ENCODE peak calls at places on chromosome 3, in four cellular contexts. One of them, this sample, is unnamed.
A peak's percentile ranks its signal among the peaks of the same experiment; 100 is the strongest.

GRCh38 chr3:96622878-96623277 is 191.5 kb upstream of the EPHA6 start:
- DNase-seq in astrocyte of the cerebellum: no peak
- DNase-seq in fibroblast of mammary gland: no peak
- DNase-seq in BJ: no peak
- DNase-seq in this sample: no peak

GRCh38 chr3:122902326-122902725 is 107.5 kb downstream of the SLC49A4 start:
- DNase-seq in BJ: no peak
- DNase-seq in astrocyte of the cerebellum: no peak
- DNase-seq in fibroblast of mammary gland: peak; percentile 8
- DNase-seq in this sample: no peak

GRCh38 chr3:53941945-53942344 is 50.3 kb upstream of the SELENOK start:
- DNase-seq in BJ: no peak
- DNase-seq in fibroblast of mammary gland: no peak
- DNase-seq in astrocyte of the cerebellum: no peak
- DNase-seq in this sample: no peak

GRCh38 chr3:169923189-169923588 is 11.8 kb downstream of the SAMD7 start:
- DNase-seq in BJ: no peak
- DNase-seq in fibroblast of mammary gland: peak; percentile 37
- DNase-seq in astrocyte of the cerebellum: no peak
- DNase-seq in this sample: no peak

GRCh38 chr3:120092444-120092843 is 1.8 kb downstream of the GSK3B start:
- DNase-seq in BJ: no peak
- DNase-seq in astrocyte of the cerebellum: no peak
- DNase-seq in fibroblast of mammary gland: no peak
- DNase-seq in this sample: no peak

GRCh38 chr3:66416556-66417304 is 84.1 kb downstream of the LRIG1 start:
- DNase-seq in fibroblast of mammary gland: no peak
- DNase-seq in astrocyte of the cerebellum: no peak
- DNase-seq in BJ: no peak
- DNase-seq in this sample: no peak

GRCh38 chr3:15659254-15659975 is 57.9 kb downstream of the BTD start:
- DNase-seq in fibroblast of mammary gland: peak; percentile 40
- DNase-seq in BJ: no peak
- DNase-seq in astrocyte of the cerebellum: no peak
- DNase-seq in this sample: no peak

GRCh38 chr3:59313365-59313764 is 263.5 kb upstream of the CFAP20DC start:
- DNase-seq in astrocyte of the cerebellum: no peak
- DNase-seq in BJ: no peak
- DNase-seq in fibroblast of mammary gland: peak; percentile 62
- DNase-seq in this sample: no peak

GRCh38 chr3:190385835-190386688 is 1.9 kb upstream of the CLDN16 start:
- DNase-seq in BJ: peak; percentile 87
- DNase-seq in astrocyte of the cerebellum: peak; percentile 88
- DNase-seq in fibroblast of mammary gland: peak; percentile 99
- DNase-seq in this sample: peak; percentile 90

GRCh38 chr3:13528217-13528801 is 20.6 kb upstream of the FBLN2 start:
- DNase-seq in BJ: no peak
- DNase-seq in fibroblast of mammary gland: peak; percentile 44
- DNase-seq in astrocyte of the cerebellum: no peak
- DNase-seq in this sample: no peak

GRCh38 chr3:158058775-158059174 is 47.4 kb downstream of the SHOX2 start:
- DNase-seq in BJ: no peak
- DNase-seq in fibroblast of mammary gland: no peak
- DNase-seq in astrocyte of the cerebellum: no peak
- DNase-seq in this sample: no peak

GRCh38 chr3:16978234-16978920 is 93.6 kb downstream of the PLCL2 start:
- DNase-seq in fibroblast of mammary gland: peak; percentile 62
- DNase-seq in BJ: no peak
- DNase-seq in astrocyte of the cerebellum: peak; percentile 6
- DNase-seq in this sample: peak; percentile 13

GRCh38 chr3:184203526-184203925 is 17.5 kb downstream of the ABCF3 start:
- DNase-seq in BJ: no peak
- DNase-seq in fibroblast of mammary gland: no peak
- DNase-seq in astrocyte of the cerebellum: no peak
- DNase-seq in this sample: no peak
- TF ChIP-seq CTCF in BJ: no peak
- TF ChIP-seq CTCF in fibroblast of mammary gland: no peak
- TF ChIP-seq CTCF in astrocyte of the cerebellum: no peak
- TF ChIP-seq CTCF in this sample: no peak

DNA sequence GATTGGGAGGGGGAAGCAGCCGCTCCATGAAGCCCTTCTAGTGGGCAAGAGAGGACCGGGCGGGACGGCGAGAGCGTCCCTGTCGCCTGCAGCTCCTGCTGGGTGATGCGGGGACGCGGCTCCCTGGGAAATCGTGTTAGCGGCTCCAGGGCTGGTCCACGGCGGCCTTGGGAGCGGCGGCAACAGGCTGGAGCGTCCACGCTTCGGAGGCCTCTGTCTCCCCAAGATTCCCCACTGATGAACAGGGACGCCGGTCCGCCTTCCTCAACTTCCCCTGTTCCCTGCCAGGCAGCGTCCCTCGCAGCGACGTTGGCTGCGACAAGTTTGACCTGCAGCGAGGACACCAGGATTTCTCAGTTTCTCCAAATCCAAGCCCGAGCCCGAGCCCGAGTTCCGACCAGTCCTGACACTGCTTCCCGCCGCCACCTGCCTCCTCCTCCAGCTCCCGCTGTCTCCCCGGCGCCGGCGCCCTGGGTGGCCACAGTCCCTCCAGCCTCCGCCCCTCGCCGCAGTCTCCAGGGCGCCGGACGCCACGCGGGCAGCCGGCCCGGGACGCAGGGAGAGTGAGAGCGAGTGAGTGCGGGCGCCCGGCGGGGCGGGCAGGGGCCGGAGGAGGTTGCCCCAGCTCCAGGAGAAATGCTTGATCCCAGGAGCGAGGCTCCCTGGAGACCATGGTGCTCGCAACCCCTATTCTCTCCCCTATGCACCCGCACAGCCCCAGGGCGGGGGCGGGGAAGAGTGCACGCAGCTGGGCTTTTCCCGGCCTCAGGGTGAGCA is 78.1 kb upstream of the RNF7 start:
- DNase-seq in BJ: no peak
- DNase-seq in fibroblast of mammary gland: no peak
- DNase-seq in astrocyte of the cerebellum: no peak
- DNase-seq in this sample: no peak
- H3K4me3 ChIP-seq in BJ: peak overlapping the region; percentile 69
- H3K4me3 ChIP-seq in fibroblast of mammary gland: peak overlapping the region; percentile 43
- H3K4me3 ChIP-seq in astrocyte of the cerebellum: peak overlapping the region; percentile 51
- H3K4me3 ChIP-seq in this sample: peak overlapping the region; percentile 61

GRCh38 chr3:108202834-108203233 is 19.4 kb downstream of the IFT57 start:
- DNase-seq in astrocyte of the cerebellum: no peak
- DNase-seq in BJ: no peak
- DNase-seq in fibroblast of mammary gland: no peak
- DNase-seq in this sample: peak; percentile 20

GRCh38 chr3:108209579-108209978 is 12.6 kb downstream of the IFT57 start:
- DNase-seq in fibroblast of mammary gland: no peak
- DNase-seq in BJ: no peak
- DNase-seq in astrocyte of the cerebellum: no peak
- DNase-seq in this sample: no peak

GRCh38 chr3:108208831-108209230 is 13.4 kb downstream of the IFT57 start:
- DNase-seq in astrocyte of the cerebellum: no peak
- DNase-seq in fibroblast of mammary gland: no peak
- DNase-seq in BJ: no peak
- DNase-seq in this sample: no peak
- TF ChIP-seq CTCF in astrocyte of the cerebellum: no peak
- TF ChIP-seq CTCF in fibroblast of mammary gland: no peak
- TF ChIP-seq CTCF in BJ: no peak
- TF ChIP-seq CTCF in this sample: no peak

GRCh38 chr3:130926504-130926903 is 32.6 kb downstream of the ATP2C1 start:
- DNase-seq in fibroblast of mammary gland: no peak
- DNase-seq in BJ: no peak
- DNase-seq in astrocyte of the cerebellum: no peak
- DNase-seq in this sample: no peak
- H3K4me3 ChIP-seq in fibroblast of mammary gland: no peak overlapping the region
- H3K4me3 ChIP-seq in BJ: no peak overlapping the region
- H3K4me3 ChIP-seq in astrocyte of the cerebellum: no peak overlapping the region
- H3K4me3 ChIP-seq in this sample: no peak overlapping the region

GRCh38 chr3:41716391-41716910 is 245.5 kb downstream of the ULK4 start:
- DNase-seq in astrocyte of the cerebellum: peak; percentile 44
- DNase-seq in BJ: no peak
- DNase-seq in fibroblast of mammary gland: peak; percentile 36
- DNase-seq in this sample: no peak
- TF ChIP-seq CTCF in astrocyte of the cerebellum: peak; percentile 52
- TF ChIP-seq CTCF in BJ: peak; percentile 51
- TF ChIP-seq CTCF in fibroblast of mammary gland: peak; percentile 47
- TF ChIP-seq CTCF in this sample: peak; percentile 58

GRCh38 chr3:124885466-124886167 is 1.5 kb downstream of the ITGB5 start:
- DNase-seq in astrocyte of the cerebellum: no peak
- DNase-seq in BJ: no peak
- DNase-seq in fibroblast of mammary gland: peak; percentile 59
- DNase-seq in this sample: no peak

GRCh38 chr3:124883766-124884473 is 3.2 kb downstream of the ITGB5 start:
- DNase-seq in fibroblast of mammary gland: peak; percentile 54
- DNase-seq in BJ: no peak
- DNase-seq in astrocyte of the cerebellum: no peak
- DNase-seq in this sample: no peak

GRCh38 chr3:124881976-124882697 is 5.0 kb downstream of the ITGB5 start:
- DNase-seq in fibroblast of mammary gland: no peak
- DNase-seq in BJ: no peak
- DNase-seq in astrocyte of the cerebellum: no peak
- DNase-seq in this sample: no peak

GRCh38 chr3:124883191-124883747 is 3.9 kb downstream of the ITGB5 start:
- DNase-seq in astrocyte of the cerebellum: no peak
- DNase-seq in fibroblast of mammary gland: no peak
- DNase-seq in BJ: no peak
- DNase-seq in this sample: no peak

GRCh38 chr3:124882749-124883148 is 4.4 kb downstream of the ITGB5 start:
- DNase-seq in fibroblast of mammary gland: no peak
- DNase-seq in astrocyte of the cerebellum: no peak
- DNase-seq in BJ: no peak
- DNase-seq in this sample: no peak
- H3K4me3 ChIP-seq in fibroblast of mammary gland: no peak overlapping the region
- H3K4me3 ChIP-seq in astrocyte of the cerebellum: no peak overlapping the region
- H3K4me3 ChIP-seq in BJ: no peak overlapping the region
- H3K4me3 ChIP-seq in this sample: no peak overlapping the region

GRCh38 chr3:134189848-134190247 is 60.8 kb downstream of the RYK start:
- DNase-seq in BJ: no peak
- DNase-seq in fibroblast of mammary gland: no peak
- DNase-seq in astrocyte of the cerebellum: no peak
- DNase-seq in this sample: no peak
- TF ChIP-seq CTCF in BJ: no peak
- TF ChIP-seq CTCF in fibroblast of mammary gland: no peak
- TF ChIP-seq CTCF in astrocyte of the cerebellum: no peak
- TF ChIP-seq CTCF in this sample: no peak

This sample was measured in AG09309.